ENCODE peak calls at places on chromosomes 13 and 19, in four cellular contexts. R is uterus, W is cardiac muscle cell, P is stomach. Y is an unnamed sample.

GRCh38 chr13:101327844-101328243 is 88.5 kb downstream of the NALCN start:
- DNase-seq in R (no peak), W (no peak), P (no peak), Y (no peak)

GRCh38 chr13:34469212-34469983 is 472.7 kb upstream of the NBEA start:
- DNase-seq in R (no peak), W (peak; percentile 40), P (no peak), Y (no peak)

GRCh38 chr13:108375772-108376171 is 106.3 kb downstream of the TNFSF13B start:
- DNase-seq in R (no peak), W (no peak), P (no peak), Y (peak; percentile 66)

GRCh38 chr13:107434347-107434746 is 781.0 kb downstream of the LIG4 start:
- DNase-seq in R (no peak), W (no peak), P (no peak), Y (no peak)

GRCh38 chr13:93927431-93927830 is 552.1 kb downstream of the DCT start:
- DNase-seq in R (no peak), W (peak; percentile 12), P (no peak), Y (no peak)

GRCh38 chr13:75405976-75406703 is 75.8 kb downstream of the TBC1D4 start:
- DNase-seq in R (no peak), W (peak; percentile 66), P (no peak), Y (no peak)

GRCh38 chr19:51751655-51752054 is at the start of gene FPR1:
- DNase-seq in R (no peak), W (peak; percentile 74), P (no peak), Y (no peak)

GRCh38 chr19:3061214-3062161 is 807 bp downstream of the TLE5 start:
- DNase-seq in R (peak; percentile 71), W (peak; percentile 60), P (peak; percentile 52), Y (peak; percentile 64)

GRCh38 chr19:39878398-39878797 is 32.2 kb upstream of the FBL start:
- DNase-seq in R (no peak), W (no peak), P (no peak), Y (no peak)

GRCh38 chr13:113625965-113626661 is 31.9 kb downstream of the ATP4B start:
- DNase-seq in R (no peak), W (peak; percentile 52), P (no peak), Y (peak; percentile 91)

GRCh38 chr19:36685835-36686234 is 1.6 kb upstream of the ZNF567 start:
- DNase-seq in R (no peak), W (no peak), P (no peak), Y (no peak)

GRCh38 chr19:5958074-5958850 is 19.7 kb downstream of the RANBP3 start:
- DNase-seq in R (no peak), W (no peak), P (no peak), Y (no peak)

GRCh38 chr13:101018720-101019119 is 344.1 kb upstream of the TMTC4 start:
- DNase-seq in R (no peak), W (no peak), P (no peak), Y (no peak)

GRCh38 chr19:1446713-1447564 is 3.0 kb upstream of the APC2 start:
- DNase-seq in R (no peak), W (no peak), P (no peak), Y (peak; percentile 15)

GRCh38 chr19:1445932-1446712 is 3.8 kb upstream of the APC2 start:
- DNase-seq in R (no peak), W (no peak), P (no peak), Y (no peak)

GRCh38 chr19:1447565-1447903 is 2.4 kb upstream of the APC2 start:
- DNase-seq in R (no peak), W (no peak), P (no peak), Y (no peak)

GRCh38 chr19:1447944-1448343 is 2.0 kb upstream of the APC2 start:
- DNase-seq in R (no peak), W (no peak), P (no peak), Y (no peak)

GRCh38 chr19:1445185-1445931 is 4.6 kb upstream of the APC2 start:
- DNase-seq in R (peak; percentile 38), W (peak; percentile 60), P (peak; percentile 77), Y (no peak)
- H3K27ac ChIP-seq in R (no peak overlapping the region), W (no peak overlapping the region), P (no peak overlapping the region), Y (no peak overlapping the region)

GRCh38 chr13:40781717-40782116 is 7.7 kb upstream of the SLC25A15 start:
- DNase-seq in R (no peak), W (no peak), P (no peak), Y (no peak)

GRCh38 chr13:40780822-40781401 is 8.5 kb upstream of the SLC25A15 start:
- DNase-seq in R (no peak), W (peak; percentile 26), P (no peak), Y (no peak)

GRCh38 chr13:40787062-40787461 is 2.3 kb upstream of the SLC25A15 start:
- DNase-seq in R (no peak), W (no peak), P (no peak), Y (peak; percentile 77)

GRCh38 chr13:40786568-40786996 is 2.8 kb upstream of the SLC25A15 start:
- DNase-seq in R (no peak), W (peak; percentile 39), P (no peak), Y (no peak)

GRCh38 chr13:40784540-40784939 is 4.9 kb upstream of the SLC25A15 start:
- DNase-seq in R (no peak), W (no peak), P (no peak), Y (no peak)
- H3K4me3 ChIP-seq in R (no peak overlapping the region), W (no peak overlapping the region), P (no peak overlapping the region), Y (no peak overlapping the region)

GRCh38 chr19:1016647-1017114 is 4.2 kb downstream of the TMEM259 start:
- DNase-seq in R (no peak), W (no peak), P (no peak), Y (peak; percentile 42)

GRCh38 chr19:1015782-1016646 is 4.9 kb downstream of the TMEM259 start:
- DNase-seq in R (no peak), W (no peak), P (no peak), Y (no peak)

GRCh38 chr19:1017906-1018305 is 3.0 kb downstream of the TMEM259 start:
- DNase-seq in R (no peak), W (no peak), P (no peak), Y (no peak)

GRCh38 chr19:1018393-1018792 is 2.5 kb downstream of the TMEM259 start:
- DNase-seq in R (no peak), W (no peak), P (no peak), Y (no peak)

DNA sequence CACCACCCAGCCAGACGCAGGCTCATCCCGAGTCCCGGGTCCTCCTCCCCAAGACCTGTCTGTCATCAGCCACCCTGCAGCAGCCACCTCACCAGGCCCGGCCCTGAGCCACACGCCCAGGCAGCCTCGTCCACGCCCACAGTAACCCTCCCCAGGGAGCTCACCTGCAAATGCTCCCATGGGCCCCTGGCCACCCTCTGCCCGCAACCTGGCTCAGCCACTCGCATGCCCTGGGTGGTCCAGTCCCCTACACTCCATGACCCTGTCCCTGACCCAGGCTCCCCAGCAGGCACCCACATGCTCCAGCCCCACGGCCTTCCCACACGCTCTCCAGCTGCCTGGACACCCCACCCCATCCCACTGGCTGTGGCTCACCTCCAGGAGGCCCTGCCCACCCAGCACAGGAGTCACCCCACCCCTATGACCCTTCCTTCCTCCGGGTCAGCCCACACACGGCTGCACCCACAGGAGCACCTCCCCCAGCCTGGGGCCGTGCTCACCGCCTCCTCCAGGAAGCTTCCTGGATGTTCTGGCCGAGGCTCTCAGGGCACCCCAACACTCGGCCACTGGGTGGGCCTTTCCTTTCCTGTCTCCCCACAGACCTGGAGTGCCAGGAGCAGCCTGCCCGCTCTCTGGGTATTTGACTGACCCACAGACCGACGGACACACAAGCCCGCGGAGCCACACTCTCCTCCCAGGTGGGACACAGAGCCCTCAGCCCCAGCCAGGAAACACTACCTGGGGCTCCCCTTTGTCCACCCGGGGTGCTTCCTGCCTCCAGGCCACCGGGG is 3.6 kb downstream of the TMEM259 start:
- DNase-seq in R (no peak), W (no peak), P (peak; percentile 62), Y (no peak)
- H3K4me1 ChIP-seq in R (peaks cover 6% of the 10 kb centered on the region), W (peaks cover 35% of the 10 kb centered on the region), P (peaks cover 80% of the 10 kb centered on the region), Y (peaks cover 43% of the 10 kb centered on the region)

GRCh38 chr19:55656552-55656951 is 1.7 kb downstream of the U2AF2 start:
- DNase-seq in R (no peak), W (no peak), P (no peak), Y (no peak)
- H3K27ac ChIP-seq in R (no peak overlapping the region), W (no peak overlapping the region), P (no peak overlapping the region), Y (no peak overlapping the region)

Y was measured in SJSA1.